ENCODE peak calls at places on chromosomes 11 and 22, in eight cellular contexts. T is sigmoid colon, O is lung, A is GM23338, G is heart left ventricle, E is cardiac muscle cell, B is AG04450, P is colonic mucosa. Y is an unnamed sample.

GRCh38 chr22:19631899-19632670 is 82.2 kb upstream of the SEPTIN5 start:
- DNase-seq in T (peak; percentile 43), O (no peak), A (peak; percentile 85), G (no peak), E (peak; percentile 56), B (peak; percentile 1), P (no peak), Y (no peak)

GRCh38 chr11:17649696-17650600 is 69.4 kb upstream of the MYOD1 start:
- DNase-seq in T (no peak), O (no peak), A (no peak), G (no peak), E (peak; percentile 5), B (no peak), P (no peak), Y (no peak)

GRCh38 chr11:22878039-22878438 is 17.8 kb upstream of the CCDC179 start:
- DNase-seq in T (no peak), O (no peak), A (no peak), G (no peak), E (no peak), B (no peak), P (no peak), Y (no peak)

GRCh38 chr22:41360126-41360525 is 21.6 kb upstream of the TEF start:
- DNase-seq in T (no peak), O (no peak), A (peak; percentile 89), G (no peak), E (no peak), B (no peak), P (no peak), Y (peak; percentile 93)

GRCh38 chr11:95545116-95545875 is 244.3 kb downstream of the FAM76B start:
- DNase-seq in T (no peak), O (no peak), A (peak; percentile 55), G (no peak), E (no peak), B (no peak), P (no peak), Y (no peak)

GRCh38 chr22:30829901-30830550 is 135.4 kb downstream of the OSBP2 start:
- DNase-seq in T (no peak), O (no peak), A (no peak), G (no peak), E (peak; percentile 83), B (peak; percentile 68), P (no peak), Y (no peak)

GRCh38 chr22:43289551-43289963 is 53.6 kb downstream of the SCUBE1 start:
- DNase-seq in T (no peak), O (no peak), A (no peak), G (no peak), E (peak; percentile 14), B (no peak), P (no peak), Y (no peak)

GRCh38 chr11:19201737-19202605 is at the start of gene CSRP3:
- DNase-seq in T (no peak), O (no peak), A (no peak), G (peak; percentile 74), E (no peak), B (no peak), P (no peak), Y (no peak)

GRCh38 chr22:33811208-33811607 is 109.1 kb downstream of the LARGE1 start:
- DNase-seq in T (no peak), O (no peak), A (no peak), G (no peak), E (no peak), B (no peak), P (no peak), Y (no peak)

GRCh38 chr22:25048659-25049657 is 96.4 kb downstream of the KIAA1671 start:
- DNase-seq in T (no peak), O (peak; percentile 69), A (peak; percentile 86), G (peak; percentile 57), E (peak; percentile 73), B (no peak), P (peak; percentile 79), Y (peak; percentile 77)

GRCh38 chr11:63680842-63681207 is 475 bp upstream of the RTN3 start:
- DNase-seq in T (no peak), O (no peak), A (peak; percentile 37), G (no peak), E (no peak), B (no peak), P (peak; percentile 29), Y (no peak)

GRCh38 chr22:19290400-19291217 is 910 bp downstream of the CLTCL1 start:
- DNase-seq in T (no peak), O (no peak), A (peak; percentile 33), G (no peak), E (no peak), B (no peak), P (no peak), Y (no peak)

GRCh38 chr22:50248192-50249084 is 2.6 kb downstream of the HDAC10 start:
- DNase-seq in T (no peak), O (no peak), A (no peak), G (no peak), E (no peak), B (no peak), P (no peak), Y (no peak)

GRCh38 chr11:47593934-47594855 is at the start of gene C1QTNF4:
- DNase-seq in T (no peak), O (no peak), A (peak; percentile 70), G (no peak), E (no peak), B (no peak), P (no peak), Y (no peak)

GRCh38 chr22:17057959-17058814 is 26.6 kb upstream of the IL17RA start:
- DNase-seq in T (peak; percentile 74), O (peak; percentile 67), A (peak; percentile 81), G (peak; percentile 58), E (peak; percentile 85), B (peak; percentile 46), P (peak; percentile 61), Y (peak; percentile 56)

GRCh38 chr11:79417069-79417920 is 23.5 kb downstream of the TENM4 start:
- DNase-seq in T (no peak), O (no peak), A (no peak), G (no peak), E (no peak), B (no peak), P (no peak), Y (no peak)

GRCh38 chr22:38467904-38468760 is at the start of gene KDELR3:
- DNase-seq in T (peak; percentile 80), O (peak; percentile 56), A (peak; percentile 59), G (peak; percentile 81), E (peak; percentile 85), B (peak; percentile 30), P (peak; percentile 72), Y (peak; percentile 64)
- TF ChIP-seq CTCF in T (no peak), O (no peak), A (peak; percentile 47), G (no peak), E (peak; percentile 14), B (peak; percentile 32), P (no peak), Y (no peak)

GRCh38 chr11:12841946-12842630 is 167.0 kb upstream of the RASSF10 start:
- DNase-seq in T (no peak), O (no peak), A (peak; percentile 67), G (no peak), E (peak; percentile 78), B (no peak), P (no peak), Y (peak; percentile 59)

GRCh38 chr11:12848413-12848812 is 160.7 kb upstream of the RASSF10 start:
- DNase-seq in T (no peak), O (no peak), A (no peak), G (no peak), E (no peak), B (no peak), P (no peak), Y (no peak)

GRCh38 chr11:12845739-12846358 is 163.3 kb upstream of the RASSF10 start:
- DNase-seq in T (peak; percentile 79), O (no peak), A (peak; percentile 59), G (no peak), E (no peak), B (peak; percentile 65), P (peak; percentile 74), Y (no peak)

GRCh38 chr11:12842933-12843636 is 166.0 kb upstream of the RASSF10 start:
- DNase-seq in T (no peak), O (no peak), A (no peak), G (no peak), E (peak; percentile 79), B (no peak), P (peak; percentile 60), Y (peak; percentile 22)

GRCh38 chr11:12846766-12847615 is 162.1 kb upstream of the RASSF10 start:
- DNase-seq in T (no peak), O (no peak), A (no peak), G (no peak), E (no peak), B (no peak), P (no peak), Y (no peak)
- H3K27ac ChIP-seq in T (peak overlapping the region; percentile 77), O (peak overlapping the region; percentile 37), A (peak overlapping the region; percentile 47), G (no peak overlapping the region), E (peak overlapping the region; percentile 97), B (no peak overlapping the region), P (peak overlapping the region; percentile 75), Y (no peak overlapping the region)

GRCh38 chr11:130550160-130550559 is 101.7 kb downstream of the ADAMTS15 start:
- DNase-seq in T (no peak), O (no peak), A (no peak), G (no peak), E (no peak), B (no peak), P (no peak), Y (no peak)

GRCh38 chr11:130548491-130548833 is 100.0 kb downstream of the ADAMTS15 start:
- DNase-seq in T (no peak), O (no peak), A (no peak), G (no peak), E (no peak), B (no peak), P (no peak), Y (no peak)

GRCh38 chr11:130550984-130551383 is 102.5 kb downstream of the ADAMTS15 start:
- DNase-seq in T (no peak), O (no peak), A (no peak), G (no peak), E (no peak), B (no peak), P (no peak), Y (no peak)

GRCh38 chr11:130547761-130548490 is 99.5 kb downstream of the ADAMTS15 start:
- DNase-seq in T (no peak), O (no peak), A (no peak), G (no peak), E (no peak), B (no peak), P (no peak), Y (peak; percentile 25)

GRCh38 chr11:130549393-130549999 is 101.1 kb downstream of the ADAMTS15 start:
- DNase-seq in T (no peak), O (no peak), A (peak; percentile 27), G (no peak), E (no peak), B (no peak), P (no peak), Y (no peak)
- TF ChIP-seq CTCF in T (no peak), O (no peak), A (peak; percentile 33), G (no peak), E (no peak), B (no peak), P (no peak), Y (no peak)

DNA sequence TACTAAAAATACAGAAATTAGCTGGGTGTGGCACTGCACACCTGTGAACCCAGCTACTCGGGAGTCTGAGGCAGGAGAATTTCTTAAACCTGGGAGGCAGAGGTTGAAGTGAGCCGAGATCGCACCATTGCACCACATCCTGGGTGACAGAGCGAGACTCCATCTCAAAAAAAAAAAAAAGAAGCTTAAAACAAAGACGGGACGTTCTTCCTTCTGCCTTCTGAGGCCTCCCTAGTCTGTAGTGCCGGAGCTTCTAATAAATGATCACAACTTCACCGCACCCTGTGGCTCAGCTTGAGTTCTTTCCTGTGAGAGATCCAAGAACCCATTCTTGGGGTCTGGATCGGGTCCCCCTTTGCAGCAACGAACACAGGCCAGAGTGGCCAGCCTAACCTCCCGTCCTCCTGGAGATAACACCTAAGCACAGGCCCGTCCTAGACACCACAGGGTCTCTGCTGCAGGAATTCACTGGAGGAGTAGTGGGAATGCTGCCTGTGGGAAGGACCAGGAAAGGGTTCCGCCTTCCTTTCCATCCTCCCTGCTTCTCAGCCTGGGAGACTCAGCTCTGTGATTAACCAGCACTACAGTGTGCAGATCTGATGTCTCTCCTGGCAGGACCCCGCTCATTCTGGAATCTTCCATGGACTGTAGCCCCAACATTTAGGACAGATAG is 2.2 kb upstream of the APOBEC3H start:
- DNase-seq in T (no peak), O (no peak), A (no peak), G (no peak), E (no peak), B (no peak), P (no peak), Y (no peak)
- H3K27ac ChIP-seq in T (no peak overlapping the region), O (no peak overlapping the region), A (no peak overlapping the region), G (no peak overlapping the region), E (no peak overlapping the region), B (no peak overlapping the region), P (no peak overlapping the region), Y (no peak overlapping the region)